ENCODE peak calls at places on chromosomes 6 and 20, in four cellular contexts. S is SK-N-SH, O is suprapubic skin, N is H1. W is an unnamed sample. For H3K27me3, the result is how much of the 10 kb centered on the place peaks cover.

GRCh38 chr20:9573598-9573997 is 59.2 kb downstream of the LAMP5 start:
- DNase-seq in S (peak), O (no peak), N (no peak), W (no peak)

GRCh38 chr6:14182916-14183315 is 65.3 kb downstream of the CD83 start:
- DNase-seq in S (no peak), O (no peak), N (no peak), W (no peak)

GRCh38 chr6:41072836-41073202 is at the start of gene NFYA:
- DNase-seq in S (peak), O (no peak), N (no peak), W (peak)

GRCh38 chr20:1891263-1892121 is 3.7 kb upstream of the SIRPA start:
- DNase-seq in S (no peak), O (no peak), N (no peak), W (no peak)

GRCh38 chr20:824490-824889 is 9.0 kb upstream of the FAM110A start:
- DNase-seq in S (no peak), O (no peak), N (no peak), W (peak)

GRCh38 chr6:89404512-89404911 is 7.6 kb downstream of the RRAGD start:
- DNase-seq in S (no peak), O (no peak), N (no peak), W (no peak)

GRCh38 chr6:166360243-166361079 is 18.1 kb upstream of the SFT2D1 start:
- DNase-seq in S (no peak), O (no peak), N (no peak), W (no peak)

GRCh38 chr6:48994811-48995210 is 468.2 kb downstream of the MMUT start:
- DNase-seq in S (no peak), O (no peak), N (no peak), W (no peak)

GRCh38 chr6:18115356-18115755 is 7.1 kb downstream of the NHLRC1 start:
- DNase-seq in S (no peak), O (no peak), N (no peak), W (no peak)

GRCh38 chr6:168058691-168059551 is 20.1 kb downstream of the FRMD1 start:
- DNase-seq in S (no peak), O (no peak), N (no peak), W (peak)

GRCh38 chr20:16491277-16491912 is 81.9 kb downstream of the KIF16B start:
- DNase-seq in S (no peak), O (no peak), N (no peak), W (peak)

GRCh38 chr20:32019156-32019510 is 8.9 kb downstream of the CCM2L start:
- DNase-seq in S (peak), O (no peak), N (no peak), W (no peak)
- H3K27me3 ChIP-seq in S (half or more), O (half or more), N (under half), W (under half)

DNA sequence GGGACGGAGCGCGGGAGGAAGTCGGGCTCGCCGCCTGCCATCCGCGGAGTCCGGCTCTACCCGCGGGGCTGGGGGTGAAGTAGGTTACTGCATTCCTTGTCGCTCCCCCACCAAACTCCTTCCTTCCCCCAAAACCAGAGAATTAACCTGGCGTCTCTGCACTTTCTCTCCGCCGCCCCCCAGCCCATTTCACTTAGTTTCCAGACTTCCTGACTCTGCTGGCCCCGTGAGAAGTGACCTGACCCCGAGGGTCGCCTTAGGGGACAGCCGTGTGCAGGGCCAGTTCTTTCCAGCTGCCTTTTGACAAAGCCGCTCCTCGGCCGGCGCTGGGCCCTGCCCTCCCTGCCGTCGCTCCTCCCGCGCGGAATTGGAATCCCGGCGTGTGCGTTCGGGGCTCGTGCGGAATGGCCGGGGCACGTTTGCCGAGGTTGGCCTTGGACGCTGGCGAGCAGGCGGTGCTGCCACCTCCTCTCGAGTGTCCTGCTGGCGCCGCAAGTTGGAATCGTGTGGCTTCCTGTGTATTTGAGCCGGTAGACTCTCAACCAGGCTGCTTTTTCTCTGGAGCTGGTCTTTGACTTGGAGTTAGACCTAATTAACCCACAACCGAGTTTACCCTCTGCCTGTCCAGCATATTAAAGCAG is 650 bp downstream of the DCBLD1 start:
- DNase-seq in S (peak), O (peak), N (no peak), W (peak)
- H3K27ac ChIP-seq in S (peak), O (peak), N (no peak), W (peak)

GRCh38 chr20:45419188-45420091 is 3.5 kb downstream of the PIGT start:
- DNase-seq in S (no peak), O (peak), N (no peak), W (peak)
- TF ChIP-seq EP300 in S (no peak), O (no peak), N (no peak), W (no peak)

GRCh38 chr6:105688573-105688972 is 285.7 kb upstream of the PREP start:
- DNase-seq in S (no peak), O (no peak), N (no peak), W (no peak)
- H3K27me3 ChIP-seq in S (under half), O (under half), N (under half), W (under half)

GRCh38 chr6:110650755-110651154 is 164.5 kb downstream of the CDK19 start:
- DNase-seq in S (no peak), O (no peak), N (no peak), W (no peak)

GRCh38 chr6:110646419-110646698 is 168.9 kb downstream of the CDK19 start:
- DNase-seq in S (no peak), O (no peak), N (no peak), W (no peak)

GRCh38 chr6:110646951-110647910 is 168.0 kb downstream of the CDK19 start:
- DNase-seq in S (no peak), O (no peak), N (no peak), W (no peak)

GRCh38 chr6:110652520-110652919 is 162.7 kb downstream of the CDK19 start:
- DNase-seq in S (no peak), O (no peak), N (no peak), W (no peak)

DNA sequence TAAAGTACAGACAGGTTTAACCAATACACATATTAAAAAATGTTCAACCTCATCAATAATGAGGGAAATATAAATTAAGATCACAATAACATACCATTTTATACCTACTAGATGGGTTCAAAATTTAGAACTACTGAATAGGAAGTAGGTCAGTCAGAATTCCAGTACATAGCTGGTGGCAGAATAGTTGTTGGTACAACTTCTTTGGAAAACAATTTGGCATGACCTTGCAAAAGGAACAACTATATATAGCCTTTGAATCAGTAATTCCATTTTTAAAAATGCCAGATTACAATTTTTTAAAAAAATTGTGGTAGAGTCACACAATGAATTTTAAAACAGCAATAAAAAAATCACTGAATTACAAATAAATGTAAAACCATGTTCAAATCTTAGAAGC is 165.6 kb downstream of the CDK19 start:
- DNase-seq in S (no peak), O (no peak), N (no peak), W (no peak)
- H3K27ac ChIP-seq in S (no peak), O (no peak), N (no peak), W (no peak)

GRCh38 chr6:26122005-26122388 is 34.8 kb downstream of the HFE start:
- DNase-seq in S (no peak), O (no peak), N (no peak), W (no peak)

GRCh38 chr6:26122402-26122792 is 35.2 kb downstream of the HFE start:
- DNase-seq in S (no peak), O (no peak), N (no peak), W (no peak)

GRCh38 chr6:26124550-26125014 is 37.4 kb downstream of the HFE start:
- DNase-seq in S (no peak), O (no peak), N (no peak), W (no peak)

GRCh38 chr6:26123675-26124549 is 36.7 kb downstream of the HFE start:
- DNase-seq in S (peak), O (peak), N (peak), W (peak)

DNA sequence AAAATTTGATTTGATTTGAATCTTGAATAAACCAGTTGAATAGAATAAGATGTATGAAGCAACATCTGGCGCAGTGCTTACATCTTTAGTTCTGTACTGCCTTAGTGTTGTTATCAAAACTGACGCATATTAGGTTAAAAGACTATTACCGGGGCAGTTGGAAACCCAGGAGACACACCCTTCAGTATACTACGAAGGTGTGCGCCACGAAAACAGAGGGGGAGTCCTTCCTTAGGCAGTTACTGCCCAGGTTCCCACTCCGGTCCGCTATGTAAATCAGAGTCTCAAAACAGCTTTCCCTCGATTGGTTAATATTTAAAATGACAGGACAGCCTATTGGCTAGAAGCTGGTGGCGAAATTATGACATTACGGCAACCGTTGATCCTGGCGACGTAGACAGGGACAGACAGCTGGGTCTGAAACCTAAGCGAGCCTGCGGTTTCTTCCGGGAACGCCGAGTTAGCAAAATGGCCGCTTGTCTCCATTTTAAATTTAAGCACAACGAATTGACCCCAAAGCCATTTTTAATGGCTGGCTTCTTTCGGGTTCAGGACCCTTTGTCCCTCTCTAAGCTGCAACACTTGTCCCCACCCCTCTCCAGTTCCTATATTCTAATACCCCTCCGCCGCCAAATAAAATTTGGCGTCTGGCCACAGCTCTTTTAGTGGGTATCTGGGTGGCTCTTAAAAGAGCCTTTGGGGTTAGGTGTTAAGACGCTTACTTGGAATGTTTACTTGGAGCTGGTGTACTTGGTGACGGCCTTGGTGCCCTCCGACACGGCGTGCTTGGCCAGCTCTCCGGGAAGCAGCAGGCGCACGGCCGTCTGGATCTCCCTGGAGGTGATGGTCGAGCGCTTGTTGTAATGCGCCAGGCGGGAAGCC is 35.8 kb downstream of the HFE start:
- DNase-seq in S (peak), O (peak), N (peak), W (peak)
- TF ChIP-seq EP300 in S (peak), O (peak), N (no peak), W (peak)

DNA sequence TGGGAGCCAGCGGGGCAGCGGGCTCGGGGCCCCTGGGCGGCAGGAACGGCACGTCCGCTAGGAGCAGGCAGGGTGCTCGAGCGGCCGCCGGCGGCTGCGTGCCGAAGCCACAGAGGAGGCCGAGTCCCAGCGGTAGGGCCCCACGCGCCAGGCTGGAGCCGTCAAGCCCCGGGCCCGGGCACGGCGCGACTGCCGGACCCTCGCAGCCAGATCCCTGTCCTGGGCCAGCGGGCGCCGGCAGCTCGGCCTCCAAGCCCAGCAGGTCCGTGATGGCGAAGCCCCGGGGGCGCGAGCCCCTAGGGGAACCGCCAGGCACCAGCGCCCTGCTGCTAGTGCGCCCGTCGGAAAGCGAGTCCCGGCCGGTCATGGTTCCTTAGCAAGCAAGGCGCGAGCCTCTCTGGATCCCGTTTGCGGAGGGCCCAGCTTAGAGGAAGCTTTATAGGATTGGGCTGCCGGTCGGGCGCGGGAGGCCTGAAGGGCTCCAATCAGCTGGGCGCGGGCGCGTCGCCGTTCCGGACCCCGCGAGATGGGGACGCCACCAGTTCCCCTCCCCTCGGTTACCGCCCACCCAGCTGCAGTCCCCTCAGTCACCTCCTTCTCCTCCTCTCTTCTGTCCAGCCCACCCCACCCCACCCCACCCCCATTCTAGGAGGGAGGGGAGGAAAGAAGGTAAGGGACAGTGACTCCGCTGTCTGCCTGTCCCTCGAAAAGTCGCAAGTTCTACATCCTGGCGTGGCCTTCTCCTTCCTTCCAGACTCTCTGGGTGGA is at the start of gene VSX1:
- DNase-seq in S (peak), O (no peak), N (no peak), W (no peak)
- H3K27me3 ChIP-seq in S (half or more), O (half or more), N (half or more), W (under half)

W was measured in upper lobe of left lung.